ENCODE peak calls at places on chromosomes 1 and 21, in eight cellular contexts. H is AG09309; Z is Jurkat, Clone E6-1; O is T-helper 17 cell; T is mesendoderm; U is NCI-H446; W is GF-D8; G is retinal pigment epithelial cell. A is an unnamed sample.

GRCh38 chr1:222950892-222951291 is 136.1 kb downstream of the DISP1 start:
- DNase-seq in H (no peak), Z (no peak), O (no peak), T (no peak), U (no peak), W (no peak), G (no peak), A (no peak)

GRCh38 chr1:230054092-230054749 is 12.8 kb upstream of the GALNT2 start:
- DNase-seq in H (no peak), Z (no peak), O (no peak), T (no peak), U (no peak), W (no peak), G (no peak), A (no peak)

GRCh38 chr1:54287176-54287650 is 87.2 kb downstream of the MRPL37 start:
- DNase-seq in H (no peak), Z (peak; percentile 92), O (no peak), T (peak; percentile 66), U (peak; percentile 60), W (no peak), G (peak; percentile 54), A (no peak)

GRCh38 chr1:115829023-115829674 is 11.8 kb downstream of the NHLH2 start:
- DNase-seq in H (peak; percentile 90), Z (no peak), O (no peak), T (peak; percentile 92), U (no peak), W (no peak), G (peak; percentile 66), A (peak; percentile 41)

GRCh38 chr1:208988811-208989222 is 594.7 kb upstream of the CAMK1G start:
- DNase-seq in H (peak; percentile 29), Z (peak; percentile 67), O (no peak), T (no peak), U (no peak), W (no peak), G (no peak), A (peak; percentile 79)

GRCh38 chr21:43306911-43307676 is 119.8 kb downstream of the SIK1 start:
- DNase-seq in H (no peak), Z (no peak), O (no peak), T (no peak), U (no peak), W (no peak), G (no peak), A (peak; percentile 5)

GRCh38 chr1:12448746-12449177 is 169.2 kb downstream of the DHRS3 start:
- DNase-seq in H (peak; percentile 62), Z (peak; percentile 8), O (no peak), T (peak; percentile 80), U (no peak), W (no peak), G (peak; percentile 77), A (no peak)

GRCh38 chr1:98940680-98941079 is 64.0 kb downstream of the PLPPR5 start:
- DNase-seq in H (peak; percentile 28), Z (no peak), O (no peak), T (peak; percentile 40), U (no peak), W (no peak), G (no peak), A (peak; percentile 34)

GRCh38 chr1:200733907-200734306 is 4.8 kb upstream of the CAMSAP2 start:
- DNase-seq in H (no peak), Z (no peak), O (no peak), T (no peak), U (no peak), W (no peak), G (no peak), A (no peak)

GRCh38 chr1:6801998-6802397 is 16.7 kb downstream of the CAMTA1 start:
- DNase-seq in H (no peak), Z (no peak), O (no peak), T (no peak), U (no peak), W (no peak), G (no peak), A (no peak)

GRCh38 chr1:44103270-44104131 is 15.1 kb upstream of the KLF17 start:
- DNase-seq in H (no peak), Z (no peak), O (no peak), T (peak; percentile 49), U (no peak), W (no peak), G (no peak), A (no peak)

GRCh38 chr1:14934867-14935266 is 218.7 kb upstream of the TMEM51 start:
- DNase-seq in H (no peak), Z (no peak), O (no peak), T (no peak), U (no peak), W (no peak), G (no peak), A (no peak)

GRCh38 chr1:233158322-233158721 is 137.2 kb downstream of the PCNX2 start:
- DNase-seq in H (no peak), Z (no peak), O (no peak), T (no peak), U (no peak), W (no peak), G (no peak), A (no peak)

GRCh38 chr1:59486595-59486994 is 189.7 kb downstream of the FGGY start:
- DNase-seq in H (no peak), Z (no peak), O (no peak), T (peak; percentile 41), U (no peak), W (no peak), G (no peak), A (no peak)

GRCh38 chr1:179750630-179751029 is 7.5 kb downstream of the FAM163A start:
- DNase-seq in H (no peak), Z (no peak), O (no peak), T (no peak), U (no peak), W (no peak), G (no peak), A (no peak)

GRCh38 chr1:217026506-217026905 is 303.3 kb upstream of the ESRRG start:
- DNase-seq in H (no peak), Z (no peak), O (no peak), T (no peak), U (no peak), W (no peak), G (no peak), A (peak; percentile 73)

GRCh38 chr1:221230605-221231004 is 351.4 kb downstream of the HLX start:
- DNase-seq in H (no peak), Z (no peak), O (no peak), T (no peak), U (no peak), W (no peak), G (no peak), A (peak; percentile 33)

GRCh38 chr1:210251680-210252490 is 19.3 kb downstream of the SERTAD4 start:
- DNase-seq in H (no peak), Z (no peak), O (no peak), T (peak; percentile 80), U (no peak), W (no peak), G (no peak), A (no peak)

GRCh38 chr1:54876814-54877213 is 10.2 kb downstream of the DHCR24 start:
- DNase-seq in H (no peak), Z (no peak), O (no peak), T (peak; percentile 92), U (no peak), W (no peak), G (no peak), A (no peak)